ENCODE peak calls at places on chromosomes 7 and 10, in four cellular contexts. X is AG09319, Y is glutamatergic neuron, M is fibroblast of lung. A is an unnamed sample.

GRCh38 chr7:108308276-108308675 is 148.0 kb downstream of the NRCAM start:
- DNase-seq in X (no peak), Y (no peak), M (peak), A (no peak)

GRCh38 chr7:135979674-135980660 is 2.8 kb upstream of the MTPN start:
- DNase-seq in X (no peak), Y (no peak), M (peak), A (no peak)

GRCh38 chr7:28269700-28270361 is 89.2 kb upstream of the JAZF1 start:
- DNase-seq in X (no peak), Y (no peak), M (no peak), A (no peak)

GRCh38 chr7:105769951-105770628 is 106.3 kb downstream of the ATXN7L1 start:
- DNase-seq in X (no peak), Y (no peak), M (no peak), A (no peak)

GRCh38 chr7:105399043-105399725 is 10.5 kb upstream of the SRPK2 start:
- DNase-seq in X (peak), Y (no peak), M (peak), A (no peak)

GRCh38 chr7:23246540-23246939 is at the start of gene GPNMB:
- DNase-seq in X (peak), Y (no peak), M (peak), A (no peak)

GRCh38 chr7:151696738-151697514 is 177.2 kb upstream of the RHEB start:
- DNase-seq in X (no peak), Y (peak), M (peak), A (no peak)

GRCh38 chr10:70820976-70821750 is 5.4 kb downstream of the SGPL1 start:
- DNase-seq in X (no peak), Y (no peak), M (no peak), A (no peak)

GRCh38 chr10:18202600-18203150 is 62.5 kb downstream of the CACNB2 start:
- DNase-seq in X (no peak), Y (no peak), M (no peak), A (no peak)

GRCh38 chr10:75097666-75098285 is 13.7 kb upstream of the SAMD8 start:
- DNase-seq in X (no peak), Y (peak), M (no peak), A (no peak)

GRCh38 chr7:152664636-152665035 is 11.3 kb downstream of the XRCC2 start:
- DNase-seq in X (no peak), Y (no peak), M (no peak), A (no peak)

GRCh38 chr7:134623193-134623592 is 23.5 kb upstream of the BPGM start:
- DNase-seq in X (no peak), Y (no peak), M (no peak), A (no peak)

GRCh38 chr10:132660385-132660784 is 122.8 kb downstream of the INPP5A start:
- DNase-seq in X (no peak), Y (no peak), M (no peak), A (no peak)

GRCh38 chr10:132492323-132493035 is 45.1 kb upstream of the INPP5A start:
- DNase-seq in X (no peak), Y (no peak), M (no peak), A (no peak)

GRCh38 chr7:105439174-105439893 is 50.6 kb upstream of the SRPK2 start:
- DNase-seq in X (peak), Y (no peak), M (peak), A (no peak)

GRCh38 chr7:87831127-87831526 is 45.0 kb downstream of the SLC25A40 start:
- DNase-seq in X (no peak), Y (no peak), M (peak), A (no peak)

GRCh38 chr10:28366943-28367342 is 64.1 kb upstream of the MPP7 start:
- DNase-seq in X (no peak), Y (no peak), M (no peak), A (no peak)

GRCh38 chr7:128941323-128941890 is 3.7 kb downstream of the IRF5 start:
- DNase-seq in X (no peak), Y (no peak), M (no peak), A (no peak)

GRCh38 chr7:133376514-133376913 is 123.6 kb downstream of the EXOC4 start:
- DNase-seq in X (no peak), Y (no peak), M (no peak), A (no peak)

GRCh38 chr10:4351723-4352565 is 474.1 kb upstream of the AKR1E2 start:
- DNase-seq in X (no peak), Y (no peak), M (peak), A (no peak)

GRCh38 chr10:128398999-128399398 is 272.8 kb upstream of the MKI67 start:
- DNase-seq in X (no peak), Y (no peak), M (no peak), A (no peak)

GRCh38 chr7:7166318-7166717 is 16.0 kb upstream of the C1GALT1 start:
- DNase-seq in X (no peak), Y (no peak), M (no peak), A (no peak)

GRCh38 chr10:107442035-107442505 is 277.6 kb upstream of the SORCS1 start:
- DNase-seq in X (no peak), Y (no peak), M (peak), A (no peak)

GRCh38 chr10:79367421-79368189 is 20.3 kb downstream of the PPIF start:
- DNase-seq in X (no peak), Y (no peak), M (peak), A (no peak)

GRCh38 chr7:92767427-92767826 is 68.9 kb downstream of the CDK6 start:
- DNase-seq in X (no peak), Y (no peak), M (peak), A (no peak)

GRCh38 chr10:132450466-132450824 is 53.4 kb downstream of the PWWP2B start:
- DNase-seq in X (no peak), Y (peak), M (no peak), A (no peak)

GRCh38 chr7:144834516-144835165 is 1.2 kb downstream of the TPK1 start:
- DNase-seq in X (no peak), Y (no peak), M (no peak), A (no peak)

GRCh38 chr7:140342732-140343514 is 55.4 kb downstream of the SLC37A3 start:
- DNase-seq in X (no peak), Y (peak), M (peak), A (no peak)

GRCh38 chr7:27764109-27764508 is 24.1 kb downstream of the TAX1BP1 start:
- DNase-seq in X (no peak), Y (no peak), M (peak), A (no peak)

GRCh38 chr10:101446947-101447346 is 93.0 kb downstream of the BTRC start:
- DNase-seq in X (no peak), Y (no peak), M (peak), A (no peak)

GRCh38 chr7:123864012-123864411 is 19.0 kb downstream of the HYAL4 start:
- DNase-seq in X (no peak), Y (no peak), M (no peak), A (no peak)

GRCh38 chr10:110405401-110405800 is 92.3 kb upstream of the DUSP5 start:
- DNase-seq in X (no peak), Y (no peak), M (no peak), A (no peak)

GRCh38 chr7:24756545-24756988 is 697 bp downstream of the GSDME start:
- DNase-seq in X (no peak), Y (peak), M (no peak), A (no peak)

GRCh38 chr7:6284461-6285360 is 12.3 kb upstream of the CYTH3 start:
- DNase-seq in X (no peak), Y (no peak), M (peak), A (no peak)

GRCh38 chr10:21134645-21135395 is 237.7 kb upstream of the NEBL start:
- DNase-seq in X (no peak), Y (no peak), M (peak), A (no peak)

GRCh38 chr10:5317547-5318107 is 47.1 kb upstream of the UCN3 start:
- DNase-seq in X (no peak), Y (no peak), M (peak), A (peak)

GRCh38 chr7:107210400-107210799 is 41.6 kb downstream of the HBP1 start:
- DNase-seq in X (no peak), Y (no peak), M (no peak), A (no peak)

GRCh38 chr7:30771859-30772429 is 727 bp downstream of the MINDY4 start:
- DNase-seq in X (no peak), Y (no peak), M (peak), A (no peak)

GRCh38 chr10:729213-729612 is 39.7 kb upstream of the DIP2C start:
- DNase-seq in X (no peak), Y (no peak), M (no peak), A (no peak)

GRCh38 chr7:135653285-135654080 is 8.8 kb upstream of the STMP1 start:
- DNase-seq in X (no peak), Y (no peak), M (peak), A (no peak)

DNA sequence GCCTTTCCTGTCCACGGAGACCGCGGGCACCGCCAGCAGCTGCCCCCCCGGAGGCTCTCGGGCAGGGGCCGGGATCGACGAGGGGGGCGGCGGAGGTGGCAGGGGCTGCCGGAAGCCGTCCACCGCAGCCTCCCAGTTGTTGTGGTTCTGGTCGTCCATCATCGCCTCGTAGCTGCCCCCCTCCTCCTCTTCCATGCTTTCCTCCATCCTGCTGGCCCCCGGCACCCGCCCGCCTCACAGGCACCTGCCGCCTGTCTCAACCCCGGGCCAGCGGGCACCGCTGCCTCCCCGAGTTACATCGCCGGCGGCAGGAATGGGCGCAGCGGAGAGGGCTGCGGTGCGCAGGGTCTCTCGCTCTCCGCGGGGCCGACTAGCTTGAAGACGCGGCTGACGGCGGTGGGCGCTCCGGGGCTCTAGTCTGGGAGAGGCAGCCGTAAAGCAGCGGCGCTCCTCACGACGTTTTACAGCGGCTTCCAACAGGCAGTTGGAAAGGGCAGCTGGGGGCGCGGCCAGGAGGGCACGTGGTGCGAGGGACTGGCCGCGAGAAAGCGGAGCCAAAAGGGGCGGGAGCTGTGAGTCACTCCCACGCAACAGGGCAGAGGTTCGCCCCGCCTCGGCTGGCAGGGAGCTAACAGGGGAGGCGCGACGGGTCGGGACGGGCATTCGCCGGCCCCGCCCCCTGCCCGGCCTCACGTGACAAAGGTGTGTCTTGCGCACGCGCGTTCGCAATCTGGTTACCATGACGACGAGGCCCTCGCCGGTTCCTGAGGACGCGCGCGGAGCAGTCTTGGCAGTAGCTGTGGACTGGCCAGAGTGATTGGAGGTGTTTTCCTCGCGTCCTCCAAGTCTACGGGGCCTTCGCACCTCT is at the start of gene CACUL1:
- DNase-seq in X (peak), Y (peak), M (peak), A (peak)
- TF ChIP-seq CTCF in X (no peak), Y (no peak), M (no peak), A (no peak)

GRCh38 chr10:113520606-113521481 is 32.0 kb upstream of the HABP2 start:
- DNase-seq in X (peak), Y (peak), M (peak), A (no peak)
- TF ChIP-seq CTCF in X (no peak), Y (peak), M (peak), A (peak)

GRCh38 chr10:33263453-33263852 is 71.0 kb downstream of the NRP1 start:
- DNase-seq in X (no peak), Y (no peak), M (peak), A (no peak)
- TF ChIP-seq CTCF in X (no peak), Y (no peak), M (no peak), A (no peak)

GRCh38 chr10:114879541-114880158 is 58.1 kb downstream of the FHIP2A start:
- DNase-seq in X (no peak), Y (peak), M (peak), A (no peak)
- TF ChIP-seq CTCF in X (peak), Y (peak), M (peak), A (peak)

GRCh38 chr10:34156781-34157425 is 658.2 kb downstream of the PARD3 start:
- DNase-seq in X (no peak), Y (no peak), M (peak), A (no peak)
- TF ChIP-seq CTCF in X (peak), Y (no peak), M (peak), A (no peak)

GRCh38 chr7:100965723-100966541 is 3.4 kb upstream of the MUC12 start:
- DNase-seq in X (no peak), Y (peak), M (peak), A (peak)
- TF ChIP-seq CTCF in X (peak), Y (peak), M (peak), A (peak)

GRCh38 chr10:76902949-76903348 is 734.7 kb downstream of the KCNMA1 start:
- DNase-seq in X (no peak), Y (peak), M (no peak), A (no peak)
- TF ChIP-seq CTCF in X (no peak), Y (no peak), M (peak), A (peak)

GRCh38 chr10:6408799-6409198 is 171.3 kb downstream of the PRKCQ start:
- DNase-seq in X (no peak), Y (no peak), M (no peak), A (no peak)
- TF ChIP-seq CTCF in X (no peak), Y (no peak), M (peak), A (no peak)

A was measured in natural killer cell.